ENCODE peak calls at places on chromosomes 4 and X, in eight cellular contexts. L is HCT116; J is fibroblast of pulmonary artery; H is hepatocyte; A is suprapubic skin; V is CD4-positive, alpha-beta memory T cell; X is AG09309; T is skeletal muscle cell. G is an unnamed sample.
A peak's percentile ranks its signal among the peaks of the same experiment; 100 is the strongest.

GRCh38 chr4:54709281-54709854 is 51.6 kb downstream of the KIT start:
- DNase-seq in L (no peak), J (peak; percentile 3), H (no peak), A (no peak), V (peak; percentile 57), X (no peak), T (no peak), G (no peak)

GRCh38 chrX:109294097-109294815 is 187.6 kb downstream of the GUCY2F start:
- DNase-seq in L (no peak), J (peak; percentile 8), H (no peak), A (no peak), V (no peak), X (no peak), T (no peak), G (no peak)

GRCh38 chrX:69535661-69536060 is 31.5 kb downstream of the NALF2 start:
- DNase-seq in L (no peak), J (no peak), H (no peak), A (no peak), V (no peak), X (no peak), T (no peak), G (peak; percentile 37)

GRCh38 chrX:47380268-47380667 is 9.9 kb downstream of the ZNF157 start:
- DNase-seq in L (no peak), J (no peak), H (no peak), A (no peak), V (peak; percentile 85), X (peak; percentile 29), T (no peak), G (peak; percentile 85)

GRCh38 chrX:151870603-151871002 is 42.1 kb upstream of the MAGEA4 start:
- DNase-seq in L (peak; percentile 13), J (peak; percentile 87), H (no peak), A (no peak), V (no peak), X (peak; percentile 48), T (peak; percentile 67), G (no peak)

GRCh38 chr4:35189988-35190613 is 1054.2 kb downstream of the ARAP2 start:
- DNase-seq in L (no peak), J (no peak), H (no peak), A (no peak), V (no peak), X (no peak), T (no peak), G (no peak)

GRCh38 chr4:94605241-94605640 is 152.5 kb upstream of the BMPR1B start:
- DNase-seq in L (no peak), J (peak; percentile 66), H (no peak), A (no peak), V (no peak), X (no peak), T (no peak), G (no peak)

GRCh38 chr4:75724867-75725724 is 719 bp downstream of the USO1 start:
- DNase-seq in L (peak; percentile 23), J (peak; percentile 74), H (peak; percentile 92), A (peak; percentile 84), V (peak; percentile 30), X (no peak), T (peak; percentile 66), G (peak; percentile 59)

GRCh38 chr4:158856852-158857251 is 88.0 kb downstream of the FNIP2 start:
- DNase-seq in L (peak; percentile 26), J (peak; percentile 77), H (peak; percentile 41), A (no peak), V (peak; percentile 27), X (peak; percentile 17), T (no peak), G (no peak)

GRCh38 chr4:25842229-25842840 is 20.5 kb downstream of the SEL1L3 start:
- DNase-seq in L (no peak), J (no peak), H (no peak), A (no peak), V (peak; percentile 41), X (no peak), T (no peak), G (no peak)

GRCh38 chr4:137635596-137635995 is 103.3 kb upstream of the PCDH18 start:
- DNase-seq in L (no peak), J (peak; percentile 62), H (no peak), A (no peak), V (no peak), X (no peak), T (peak; percentile 48), G (no peak)

GRCh38 chrX:47644557-47645091 is 5.7 kb downstream of the ELK1 start:
- DNase-seq in L (no peak), J (peak; percentile 63), H (peak; percentile 42), A (no peak), V (peak; percentile 31), X (no peak), T (no peak), G (no peak)

GRCh38 chr4:95838192-95838591 is 1.7 kb upstream of the PDHA2 start:
- DNase-seq in L (no peak), J (no peak), H (no peak), A (no peak), V (no peak), X (no peak), T (no peak), G (no peak)

GRCh38 chr4:185282968-185283367 is 73.6 kb downstream of the SNX25 start:
- DNase-seq in L (no peak), J (no peak), H (no peak), A (no peak), V (no peak), X (no peak), T (no peak), G (no peak)

GRCh38 chrX:16160729-16161128 is 6.6 kb upstream of the MAGEB17 start:
- DNase-seq in L (peak; percentile 66), J (peak; percentile 54), H (no peak), A (no peak), V (no peak), X (peak; percentile 46), T (peak; percentile 33), G (no peak)

DNA sequence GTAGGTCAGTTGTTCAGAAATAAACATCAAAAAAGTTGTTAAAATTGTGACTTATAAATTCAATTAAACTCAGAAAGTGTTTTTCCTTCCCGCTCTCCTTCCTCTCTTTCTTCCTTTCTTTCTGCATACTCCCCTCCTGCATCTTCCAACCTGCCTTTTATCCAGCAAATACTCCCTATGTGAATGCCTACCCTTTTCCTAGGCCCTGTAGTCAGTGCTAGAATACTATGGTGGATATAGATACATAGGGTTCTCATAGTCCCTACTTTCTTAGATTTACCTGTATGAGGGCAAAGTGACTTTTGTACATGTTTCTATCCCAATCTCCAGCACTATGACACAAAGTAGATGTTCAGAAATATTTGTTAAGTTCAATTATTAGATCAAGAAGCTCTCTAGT is 805 bp downstream of the SULT1E1 start:
- DNase-seq in L (no peak), J (no peak), H (no peak), A (no peak), V (no peak), X (no peak), T (no peak), G (no peak)
- H3K4me3 ChIP-seq in L (no peak overlapping the region), J (peak overlapping the region; percentile 64), H (no peak overlapping the region), A (peak overlapping the region; percentile 20), V (no peak overlapping the region), X (no peak overlapping the region), T (peak overlapping the region; percentile 38), G (no peak overlapping the region)

GRCh38 chr4:13657016-13657415 is 29.5 kb upstream of the BOD1L1 start:
- DNase-seq in L (no peak), J (no peak), H (no peak), A (no peak), V (no peak), X (no peak), T (no peak), G (no peak)
- H3K4me3 ChIP-seq in L (no peak overlapping the region), J (peak overlapping the region; percentile 41), H (peak overlapping the region; percentile 4), A (peak overlapping the region; percentile 31), V (peak overlapping the region; percentile 26), X (no peak overlapping the region), T (peak overlapping the region; percentile 36), G (no peak overlapping the region)

GRCh38 chr4:152536545-152537182 is 772 bp upstream of the FBXW7 start:
- DNase-seq in L (peak; percentile 7), J (peak; percentile 48), H (peak; percentile 83), A (no peak), V (peak; percentile 87), X (peak; percentile 4), T (no peak), G (no peak)

GRCh38 chr4:152540293-152540674 is 4.4 kb upstream of the FBXW7 start:
- DNase-seq in L (no peak), J (no peak), H (peak; percentile 14), A (no peak), V (no peak), X (no peak), T (no peak), G (no peak)

GRCh38 chr4:152535903-152536544 is at the start of gene FBXW7:
- DNase-seq in L (peak; percentile 96), J (peak; percentile 99), H (peak; percentile 99), A (peak; percentile 99), V (peak; percentile 100), X (peak; percentile 93), T (peak; percentile 97), G (peak; percentile 98)

GRCh38 chr4:152539556-152540292 is 3.8 kb upstream of the FBXW7 start:
- DNase-seq in L (no peak), J (no peak), H (no peak), A (no peak), V (no peak), X (no peak), T (no peak), G (no peak)

GRCh38 chr4:152537881-152538280 is 2.0 kb upstream of the FBXW7 start:
- DNase-seq in L (no peak), J (no peak), H (no peak), A (no peak), V (no peak), X (no peak), T (no peak), G (no peak)
- H3K4me3 ChIP-seq in L (no peak overlapping the region), J (no peak overlapping the region), H (no peak overlapping the region), A (peak overlapping the region; percentile 100), V (peak overlapping the region; percentile 93), X (no peak overlapping the region), T (no peak overlapping the region), G (no peak overlapping the region)

GRCh38 chr4:153486281-153487151 is 20.4 kb downstream of the TMEM131L start:
- DNase-seq in L (peak; percentile 74), J (peak; percentile 83), H (peak; percentile 74), A (no peak), V (no peak), X (peak; percentile 63), T (peak; percentile 56), G (no peak)
- H3K4me3 ChIP-seq in L (peak overlapping the region; percentile 26), J (no peak overlapping the region), H (no peak overlapping the region), A (peak overlapping the region; percentile 16), V (no peak overlapping the region), X (no peak overlapping the region), T (no peak overlapping the region), G (no peak overlapping the region)

DNA sequence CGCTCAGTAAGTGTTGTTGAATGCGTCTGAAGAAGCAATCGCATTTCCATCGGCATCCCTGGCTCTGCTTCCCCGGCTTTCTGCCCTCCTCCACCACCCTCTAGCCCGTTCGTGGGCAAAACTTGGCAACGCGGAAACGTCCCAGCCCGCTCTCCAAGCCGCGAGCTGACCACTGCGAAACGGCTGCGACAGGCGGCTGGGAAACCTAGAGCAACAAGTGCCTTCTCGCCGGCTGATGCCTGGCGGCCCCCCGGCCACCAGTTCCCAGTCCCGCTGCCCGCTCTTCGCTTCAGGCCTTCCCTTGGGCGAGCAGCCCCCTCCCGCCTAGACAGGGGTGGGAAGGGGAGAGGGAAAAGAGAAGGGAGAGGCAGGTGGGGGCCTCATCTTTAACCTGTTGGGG is 837 bp downstream of the CITED1 start:
- DNase-seq in L (no peak), J (no peak), H (no peak), A (no peak), V (no peak), X (no peak), T (no peak), G (no peak)
- H3K4me3 ChIP-seq in L (no peak overlapping the region), J (peak overlapping the region; percentile 43), H (no peak overlapping the region), A (peak overlapping the region; percentile 61), V (no peak overlapping the region), X (peak overlapping the region; percentile 3), T (peak overlapping the region; percentile 52), G (no peak overlapping the region)

G was measured in lower leg skin.